ENCODE peak calls at places on chromosomes 12 and 14, in five cellular contexts. One of them, this sample, is unnamed.

GRCh38 chr14:70809238-70810214 is at the start of gene MAP3K9:
- DNase-seq in choroid plexus epithelial cell: peak
- DNase-seq in colonic mucosa: peak
- DNase-seq in CD4-positive, alpha-beta T cell: peak
- DNase-seq in GM20000: peak
- DNase-seq in this sample: peak

GRCh38 chr12:10562306-10562933 is 51.0 kb downstream of the MAGOHB start:
- DNase-seq in choroid plexus epithelial cell: peak
- DNase-seq in colonic mucosa: peak
- DNase-seq in CD4-positive, alpha-beta T cell: no peak
- DNase-seq in GM20000: peak
- DNase-seq in this sample: peak

GRCh38 chr12:3201741-3202500 is 124.7 kb downstream of the TSPAN9 start:
- DNase-seq in choroid plexus epithelial cell: no peak
- DNase-seq in colonic mucosa: no peak
- DNase-seq in CD4-positive, alpha-beta T cell: no peak
- DNase-seq in GM20000: no peak
- DNase-seq in this sample: no peak

GRCh38 chr12:66708704-66709443 is 30.0 kb upstream of the GRIP1 start:
- DNase-seq in choroid plexus epithelial cell: peak
- DNase-seq in colonic mucosa: no peak
- DNase-seq in CD4-positive, alpha-beta T cell: no peak
- DNase-seq in GM20000: no peak
- DNase-seq in this sample: no peak

GRCh38 chr12:10968765-10969456 is 17.8 kb downstream of the TAS2R50 start:
- DNase-seq in choroid plexus epithelial cell: peak
- DNase-seq in colonic mucosa: no peak
- DNase-seq in CD4-positive, alpha-beta T cell: no peak
- DNase-seq in GM20000: no peak
- DNase-seq in this sample: no peak

GRCh38 chr12:121296618-121297476 is at the start of gene CAMKK2:
- DNase-seq in choroid plexus epithelial cell: peak
- DNase-seq in colonic mucosa: peak
- DNase-seq in CD4-positive, alpha-beta T cell: peak
- DNase-seq in GM20000: peak
- DNase-seq in this sample: peak

GRCh38 chr12:79834712-79835376 is 100.1 kb downstream of the PPP1R12A start:
- DNase-seq in choroid plexus epithelial cell: no peak
- DNase-seq in colonic mucosa: no peak
- DNase-seq in CD4-positive, alpha-beta T cell: no peak
- DNase-seq in GM20000: no peak
- DNase-seq in this sample: no peak

GRCh38 chr12:5988088-5988487 is 43.0 kb upstream of the ANO2 start:
- DNase-seq in choroid plexus epithelial cell: no peak
- DNase-seq in colonic mucosa: no peak
- DNase-seq in CD4-positive, alpha-beta T cell: no peak
- DNase-seq in GM20000: no peak
- DNase-seq in this sample: no peak

GRCh38 chr12:89951694-89952060 is 243.0 kb upstream of the ATP2B1 start:
- DNase-seq in choroid plexus epithelial cell: no peak
- DNase-seq in colonic mucosa: no peak
- DNase-seq in CD4-positive, alpha-beta T cell: no peak
- DNase-seq in GM20000: no peak
- DNase-seq in this sample: no peak

GRCh38 chr14:91858536-91859275 is 8.6 kb downstream of the TC2N start:
- DNase-seq in choroid plexus epithelial cell: peak
- DNase-seq in colonic mucosa: no peak
- DNase-seq in CD4-positive, alpha-beta T cell: no peak
- DNase-seq in GM20000: peak
- DNase-seq in this sample: no peak

GRCh38 chr12:86193931-86194330 is 62.3 kb downstream of the MGAT4C start:
- DNase-seq in choroid plexus epithelial cell: peak
- DNase-seq in colonic mucosa: no peak
- DNase-seq in CD4-positive, alpha-beta T cell: no peak
- DNase-seq in GM20000: no peak
- DNase-seq in this sample: no peak

GRCh38 chr14:56555921-56556570 is 23.6 kb upstream of the TMEM260 start:
- DNase-seq in choroid plexus epithelial cell: peak
- DNase-seq in colonic mucosa: no peak
- DNase-seq in CD4-positive, alpha-beta T cell: no peak
- DNase-seq in GM20000: no peak
- DNase-seq in this sample: no peak

GRCh38 chr12:100877776-100878175 is 83.2 kb downstream of the ANO4 start:
- DNase-seq in choroid plexus epithelial cell: peak
- DNase-seq in colonic mucosa: no peak
- DNase-seq in CD4-positive, alpha-beta T cell: no peak
- DNase-seq in GM20000: no peak
- DNase-seq in this sample: no peak

GRCh38 chr12:46892034-46892705 is 66.4 kb upstream of the SLC38A4 start:
- DNase-seq in choroid plexus epithelial cell: no peak
- DNase-seq in colonic mucosa: no peak
- DNase-seq in CD4-positive, alpha-beta T cell: no peak
- DNase-seq in GM20000: no peak
- DNase-seq in this sample: no peak

GRCh38 chr14:93974299-93974698 is 2.1 kb downstream of the ASB2 start:
- DNase-seq in choroid plexus epithelial cell: no peak
- DNase-seq in colonic mucosa: no peak
- DNase-seq in CD4-positive, alpha-beta T cell: no peak
- DNase-seq in GM20000: no peak
- DNase-seq in this sample: no peak

GRCh38 chr12:102917026-102917787 is at the start of gene PAH:
- DNase-seq in choroid plexus epithelial cell: no peak
- DNase-seq in colonic mucosa: peak
- DNase-seq in CD4-positive, alpha-beta T cell: no peak
- DNase-seq in GM20000: peak
- DNase-seq in this sample: no peak

GRCh38 chr12:43586646-43587245 is 34.7 kb upstream of the ADAMTS20 start:
- DNase-seq in choroid plexus epithelial cell: no peak
- DNase-seq in colonic mucosa: no peak
- DNase-seq in CD4-positive, alpha-beta T cell: no peak
- DNase-seq in GM20000: no peak
- DNase-seq in this sample: no peak

GRCh38 chr14:100903672-100904185 is at the start of gene RTL1:
- DNase-seq in choroid plexus epithelial cell: no peak
- DNase-seq in colonic mucosa: no peak
- DNase-seq in CD4-positive, alpha-beta T cell: no peak
- DNase-seq in GM20000: peak
- DNase-seq in this sample: no peak

GRCh38 chr14:100905166-100905565 is 1.6 kb upstream of the RTL1 start:
- DNase-seq in choroid plexus epithelial cell: no peak
- DNase-seq in colonic mucosa: no peak
- DNase-seq in CD4-positive, alpha-beta T cell: no peak
- DNase-seq in GM20000: peak
- DNase-seq in this sample: no peak

GRCh38 chr14:100906420-100906819 is 2.9 kb upstream of the RTL1 start:
- DNase-seq in choroid plexus epithelial cell: no peak
- DNase-seq in colonic mucosa: no peak
- DNase-seq in CD4-positive, alpha-beta T cell: no peak
- DNase-seq in GM20000: peak
- DNase-seq in this sample: no peak

GRCh38 chr14:100902792-100903191 is 730 bp downstream of the RTL1 start:
- DNase-seq in choroid plexus epithelial cell: no peak
- DNase-seq in colonic mucosa: no peak
- DNase-seq in CD4-positive, alpha-beta T cell: no peak
- DNase-seq in GM20000: peak
- DNase-seq in this sample: no peak

GRCh38 chr14:100904307-100905019 is 941 bp upstream of the RTL1 start:
- DNase-seq in choroid plexus epithelial cell: no peak
- DNase-seq in colonic mucosa: peak
- DNase-seq in CD4-positive, alpha-beta T cell: no peak
- DNase-seq in GM20000: peak
- DNase-seq in this sample: peak
- TF ChIP-seq CTCF in choroid plexus epithelial cell: peak
- TF ChIP-seq CTCF in colonic mucosa: no peak
- TF ChIP-seq CTCF in CD4-positive, alpha-beta T cell: no peak
- TF ChIP-seq CTCF in GM20000: no peak
- TF ChIP-seq CTCF in this sample: peak

DNA sequence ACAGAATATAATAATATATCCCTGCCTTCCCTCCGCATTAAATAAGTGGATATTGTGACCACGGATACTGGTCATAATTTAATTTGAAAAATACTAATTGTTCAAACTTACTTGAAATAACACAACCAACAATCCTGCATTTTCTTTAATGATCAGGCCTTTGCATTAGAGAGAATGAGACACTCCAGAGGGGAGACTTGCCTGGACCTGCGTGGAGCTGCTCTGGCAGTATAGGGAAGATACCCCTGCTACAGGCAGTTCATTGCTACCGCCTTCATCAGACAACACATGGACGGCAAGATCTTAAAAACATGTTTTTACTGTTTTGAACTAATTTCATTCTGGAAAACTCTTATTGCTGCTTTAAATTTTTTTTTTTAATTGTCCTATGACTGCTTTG is 211.0 kb upstream of the FAR2 start:
- DNase-seq in choroid plexus epithelial cell: no peak
- DNase-seq in colonic mucosa: no peak
- DNase-seq in CD4-positive, alpha-beta T cell: no peak
- DNase-seq in GM20000: no peak
- DNase-seq in this sample: no peak
- TF ChIP-seq CTCF in choroid plexus epithelial cell: no peak
- TF ChIP-seq CTCF in colonic mucosa: no peak
- TF ChIP-seq CTCF in CD4-positive, alpha-beta T cell: no peak
- TF ChIP-seq CTCF in GM20000: no peak
- TF ChIP-seq CTCF in this sample: no peak

GRCh38 chr12:131928080-131928764 is 854 bp upstream of the PUS1 start:
- DNase-seq in choroid plexus epithelial cell: peak
- DNase-seq in colonic mucosa: no peak
- DNase-seq in CD4-positive, alpha-beta T cell: peak
- DNase-seq in GM20000: no peak
- DNase-seq in this sample: no peak
- TF ChIP-seq CTCF in choroid plexus epithelial cell: no peak
- TF ChIP-seq CTCF in colonic mucosa: no peak
- TF ChIP-seq CTCF in CD4-positive, alpha-beta T cell: no peak
- TF ChIP-seq CTCF in GM20000: no peak
- TF ChIP-seq CTCF in this sample: no peak

DNA sequence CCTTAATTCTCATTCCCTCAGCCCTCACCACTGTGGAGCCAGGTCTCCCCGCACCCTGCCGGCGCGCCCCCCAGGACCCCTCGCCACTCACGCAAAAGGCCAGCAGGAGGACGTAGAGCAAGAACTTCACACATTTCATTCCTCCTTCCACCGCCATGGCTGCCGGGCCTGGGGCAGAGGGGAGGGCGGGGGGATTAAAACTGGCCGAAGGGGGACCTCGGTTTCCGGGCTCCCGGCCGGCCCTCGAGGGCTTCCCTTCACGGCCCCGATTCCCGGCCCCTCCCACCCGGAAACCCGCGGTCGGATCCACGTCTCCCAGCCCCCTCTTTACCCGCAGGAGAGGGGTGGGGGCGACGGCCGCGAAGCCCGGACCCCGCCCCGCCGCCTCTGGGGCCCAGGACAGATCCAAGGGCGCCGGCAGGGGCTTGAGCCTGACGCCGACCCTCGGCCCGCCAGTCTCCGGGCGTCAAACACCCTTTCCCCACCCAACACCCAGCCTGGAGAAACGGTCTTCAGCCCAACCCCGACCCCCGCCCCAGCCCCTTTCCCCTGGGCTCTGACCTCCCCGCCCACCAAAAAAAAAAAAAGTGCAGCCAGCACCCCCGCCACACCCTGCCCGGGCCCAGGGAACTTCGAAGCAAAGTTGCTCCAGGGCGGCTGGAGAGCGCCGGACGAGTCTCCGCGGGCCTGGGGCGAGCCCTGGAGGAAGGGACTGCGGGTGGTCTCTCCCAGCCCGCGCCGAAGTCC is 451 bp downstream of the CD63 start:
- DNase-seq in choroid plexus epithelial cell: peak
- DNase-seq in colonic mucosa: peak
- DNase-seq in CD4-positive, alpha-beta T cell: no peak
- DNase-seq in GM20000: no peak
- DNase-seq in this sample: no peak
- TF ChIP-seq CTCF in choroid plexus epithelial cell: no peak
- TF ChIP-seq CTCF in colonic mucosa: no peak
- TF ChIP-seq CTCF in CD4-positive, alpha-beta T cell: no peak
- TF ChIP-seq CTCF in GM20000: no peak
- TF ChIP-seq CTCF in this sample: peak

DNA sequence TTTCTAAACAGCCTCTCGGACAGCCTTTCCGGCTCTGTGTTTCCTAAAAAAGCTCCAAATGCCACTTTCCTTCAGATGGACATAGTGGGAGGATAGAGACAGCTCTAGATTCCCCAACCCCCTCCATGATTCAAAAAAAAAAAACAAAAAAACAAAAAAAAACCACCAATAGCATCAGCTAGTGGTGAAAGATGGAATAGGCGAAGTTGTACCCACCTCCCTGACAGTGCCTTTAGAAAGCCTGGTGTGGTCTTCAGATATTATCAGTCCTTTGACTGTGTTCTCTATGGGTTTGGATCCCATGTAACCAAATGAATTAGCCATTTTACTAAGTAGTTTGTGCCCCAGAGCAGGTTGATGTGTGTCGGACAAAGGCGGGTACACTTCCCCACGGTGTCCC is 94.1 kb downstream of the PHETA1 start:
- DNase-seq in choroid plexus epithelial cell: peak
- DNase-seq in colonic mucosa: no peak
- DNase-seq in CD4-positive, alpha-beta T cell: no peak
- DNase-seq in GM20000: no peak
- DNase-seq in this sample: no peak
- TF ChIP-seq CTCF in choroid plexus epithelial cell: peak
- TF ChIP-seq CTCF in colonic mucosa: no peak
- TF ChIP-seq CTCF in CD4-positive, alpha-beta T cell: no peak
- TF ChIP-seq CTCF in GM20000: peak
- TF ChIP-seq CTCF in this sample: peak

DNA sequence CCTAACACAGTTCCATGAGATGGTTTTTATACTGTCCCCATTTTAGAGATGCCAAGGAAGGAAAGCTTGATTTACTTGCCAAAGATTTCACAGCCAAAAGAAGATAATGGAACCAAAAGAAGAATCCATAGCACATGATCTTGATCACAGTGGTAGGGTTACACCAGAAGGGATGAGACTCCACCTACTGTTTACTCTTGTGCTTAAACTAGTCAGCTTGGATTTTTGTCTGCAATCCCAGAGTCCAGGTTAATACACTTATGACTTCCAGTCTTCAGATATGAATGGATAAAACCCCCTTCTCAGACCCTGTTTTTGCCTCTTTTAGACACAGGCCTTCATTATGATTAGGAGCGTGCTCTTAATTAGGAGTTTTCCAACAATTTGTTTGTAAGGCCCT is 454.2 kb downstream of the AEBP2 start:
- DNase-seq in choroid plexus epithelial cell: peak
- DNase-seq in colonic mucosa: no peak
- DNase-seq in CD4-positive, alpha-beta T cell: no peak
- DNase-seq in GM20000: peak
- DNase-seq in this sample: no peak
- TF ChIP-seq CTCF in choroid plexus epithelial cell: peak
- TF ChIP-seq CTCF in colonic mucosa: no peak
- TF ChIP-seq CTCF in CD4-positive, alpha-beta T cell: no peak
- TF ChIP-seq CTCF in GM20000: no peak
- TF ChIP-seq CTCF in this sample: no peak